ENCODE peak calls at places on chromosome 6, in seven cellular contexts. T is GM12865, M is fibroblast of the aortic adventitia, E is nephron progenitor cell, A is colonic mucosa, Z is transverse colon, F is neural progenitor cell. U is an unnamed sample.

GRCh38 chr6:65771946-65772345 is 64.9 kb upstream of the EYS start:
- DNase-seq in T (no peak), M (no peak), E (no peak), A (no peak), Z (no peak), F (no peak), U (no peak)

GRCh38 chr6:135627092-135627715 is 129.7 kb upstream of the AHI1 start:
- DNase-seq in T (no peak), M (no peak), E (no peak), A (no peak), Z (no peak), F (no peak), U (no peak)

GRCh38 chr6:44489912-44490604 is 102.6 kb downstream of the CDC5L start:
- DNase-seq in T (no peak), M (peak), E (no peak), A (no peak), Z (no peak), F (no peak), U (peak)

GRCh38 chr6:10838794-10839333 is 525 bp upstream of the MAK start:
- DNase-seq in T (peak), M (no peak), E (no peak), A (no peak), Z (no peak), F (no peak), U (no peak)

GRCh38 chr6:111673086-111673485 is 67.4 kb upstream of the TRAF3IP2 start:
- DNase-seq in T (no peak), M (no peak), E (peak), A (no peak), Z (no peak), F (peak), U (no peak)

GRCh38 chr6:143549630-143550268 is 38.2 kb upstream of the FUCA2 start:
- DNase-seq in T (peak), M (no peak), E (no peak), A (no peak), Z (no peak), F (no peak), U (no peak)

GRCh38 chr6:143232849-143233248 is 172.2 kb downstream of the AIG1 start:
- DNase-seq in T (peak), M (peak), E (peak), A (peak), Z (peak), F (peak), U (peak)

GRCh38 chr6:166005846-166006592 is 161.6 kb downstream of the TBXT start:
- DNase-seq in T (no peak), M (peak), E (peak), A (peak), Z (peak), F (peak), U (peak)

GRCh38 chr6:121523628-121524027 is 88.2 kb downstream of the GJA1 start:
- DNase-seq in T (no peak), M (peak), E (no peak), A (no peak), Z (no peak), F (no peak), U (no peak)

GRCh38 chr6:71481021-71481420 is 192.4 kb downstream of the OGFRL1 start:
- DNase-seq in T (no peak), M (peak), E (no peak), A (no peak), Z (no peak), F (no peak), U (no peak)

GRCh38 chr6:71480577-71480976 is 192.0 kb downstream of the OGFRL1 start:
- DNase-seq in T (no peak), M (no peak), E (no peak), A (no peak), Z (no peak), F (no peak), U (no peak)

GRCh38 chr6:71486466-71486865 is 197.9 kb downstream of the OGFRL1 start:
- DNase-seq in T (no peak), M (peak), E (no peak), A (no peak), Z (no peak), F (no peak), U (no peak)

GRCh38 chr6:71481801-71482200 is 193.2 kb downstream of the OGFRL1 start:
- DNase-seq in T (no peak), M (no peak), E (no peak), A (no peak), Z (no peak), F (no peak), U (no peak)

DNA sequence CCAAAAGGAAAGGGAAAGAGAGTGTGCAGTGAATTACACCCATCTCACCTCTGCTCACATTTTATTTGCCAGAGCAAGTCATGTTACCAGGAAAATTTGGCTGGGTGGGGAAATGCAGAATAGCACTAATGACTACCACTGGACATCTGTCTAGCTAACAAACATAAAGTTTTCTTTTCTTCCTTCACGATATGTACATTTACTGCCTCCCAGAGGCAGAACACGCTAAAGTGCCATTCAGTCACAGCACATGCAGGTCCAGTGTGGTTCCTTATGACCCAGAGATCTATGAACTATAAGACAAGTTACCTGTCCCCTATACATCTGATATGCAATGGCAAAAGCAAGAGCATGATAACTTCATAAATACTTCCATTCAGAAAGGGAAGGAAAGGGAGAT is 194.1 kb downstream of the OGFRL1 start:
- DNase-seq in T (peak), M (peak), E (no peak), A (no peak), Z (no peak), F (no peak), U (no peak)
- TF ChIP-seq CTCF in T (no peak), M (peak), E (no peak), A (no peak), Z (no peak), F (no peak), U (no peak)

GRCh38 chr6:127100510-127101140 is 17.8 kb upstream of the RSPO3 start:
- DNase-seq in T (no peak), M (peak), E (no peak), A (no peak), Z (no peak), F (no peak), U (no peak)
- TF ChIP-seq CTCF in T (no peak), M (peak), E (peak), A (no peak), Z (no peak), F (peak), U (no peak)

GRCh38 chr6:107080036-107080435 is 35.3 kb downstream of the BEND3 start:
- DNase-seq in T (peak), M (no peak), E (no peak), A (no peak), Z (no peak), F (no peak), U (no peak)
- TF ChIP-seq CTCF in T (peak), M (peak), E (peak), A (no peak), Z (no peak), F (peak), U (no peak)

GRCh38 chr6:164109770-164110140 is 695.2 kb downstream of the QKI start:
- DNase-seq in T (no peak), M (no peak), E (peak), A (no peak), Z (no peak), F (no peak), U (no peak)
- TF ChIP-seq CTCF in T (peak), M (peak), E (peak), A (no peak), Z (no peak), F (peak), U (no peak)

GRCh38 chr6:12012231-12012565 is at the start of gene HIVEP1:
- DNase-seq in T (no peak), M (no peak), E (peak), A (no peak), Z (no peak), F (peak), U (peak)
- TF ChIP-seq CTCF in T (no peak), M (no peak), E (no peak), A (no peak), Z (no peak), F (no peak), U (no peak)

DNA sequence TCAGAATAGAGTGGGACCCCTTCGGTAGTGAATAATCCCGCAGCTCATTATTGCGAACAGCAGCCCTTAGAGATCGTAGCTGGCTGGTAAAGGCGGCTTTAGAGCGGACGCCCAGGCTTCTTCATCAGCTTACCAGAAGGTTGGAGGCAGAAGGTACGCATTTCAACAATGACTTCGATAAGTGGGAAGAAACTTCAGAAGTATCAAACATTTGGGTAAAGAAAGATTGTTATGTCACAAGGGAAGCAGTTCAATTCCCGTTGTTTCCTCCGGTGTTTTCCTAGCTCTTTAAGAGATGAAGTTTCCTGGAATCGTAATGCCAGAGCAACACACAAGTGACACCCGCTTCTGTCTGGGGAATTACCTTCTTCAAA is 119.2 kb upstream of the ZNF184 start:
- DNase-seq in T (peak), M (peak), E (peak), A (no peak), Z (no peak), F (peak), U (no peak)
- TF ChIP-seq CTCF in T (no peak), M (no peak), E (no peak), A (no peak), Z (no peak), F (no peak), U (no peak)

GRCh38 chr6:136860043-136860442 is 37.7 kb downstream of the PEX7 start:
- DNase-seq in T (no peak), M (no peak), E (no peak), A (no peak), Z (no peak), F (no peak), U (no peak)
- TF ChIP-seq CTCF in T (no peak), M (no peak), E (no peak), A (no peak), Z (no peak), F (no peak), U (no peak)

U was measured in thyroid gland.